ENCODE peak calls at places on chromosomes 16 and 17, in nine cellular contexts. One of them, this sample, is unnamed.

GRCh38 chr17:32503251-32504165 is 16.7 kb downstream of the CDK5R1 start:
- DNase-seq in tibial artery: no peak
- DNase-seq in GM10248: peak
- DNase-seq in AG04450: no peak
- DNase-seq in psoas muscle: no peak
- DNase-seq in CD4-positive, alpha-beta T cell: peak
- DNase-seq in cardiac muscle cell: no peak
- DNase-seq in activated CD8-positive, alpha-beta T cell treated with anti-CD3 and anti-CD28 coated beads for 36 hours: peak
- DNase-seq in mammary epithelial cell: peak
- DNase-seq in this sample: no peak

GRCh38 chr17:74521701-74522201 is 9.5 kb downstream of the CD300LB start:
- DNase-seq in cardiac muscle cell: no peak
- DNase-seq in mammary epithelial cell: no peak
- DNase-seq in activated CD8-positive, alpha-beta T cell treated with anti-CD3 and anti-CD28 coated beads for 36 hours: peak
- DNase-seq in AG04450: no peak
- DNase-seq in CD4-positive, alpha-beta T cell: no peak
- DNase-seq in GM10248: peak
- DNase-seq in tibial artery: peak
- DNase-seq in psoas muscle: no peak
- DNase-seq in this sample: peak

GRCh38 chr16:66146689-66147330 is 219.7 kb upstream of the CDH5 start:
- DNase-seq in tibial artery: peak
- DNase-seq in mammary epithelial cell: no peak
- DNase-seq in activated CD8-positive, alpha-beta T cell treated with anti-CD3 and anti-CD28 coated beads for 36 hours: no peak
- DNase-seq in CD4-positive, alpha-beta T cell: no peak
- DNase-seq in AG04450: no peak
- DNase-seq in GM10248: no peak
- DNase-seq in cardiac muscle cell: no peak
- DNase-seq in psoas muscle: no peak
- DNase-seq in this sample: no peak

GRCh38 chr16:85750827-85751641 is at the start of gene C16orf74:
- DNase-seq in GM10248: peak
- DNase-seq in cardiac muscle cell: peak
- DNase-seq in CD4-positive, alpha-beta T cell: no peak
- DNase-seq in mammary epithelial cell: peak
- DNase-seq in activated CD8-positive, alpha-beta T cell treated with anti-CD3 and anti-CD28 coated beads for 36 hours: no peak
- DNase-seq in AG04450: no peak
- DNase-seq in psoas muscle: no peak
- DNase-seq in tibial artery: no peak
- DNase-seq in this sample: peak

GRCh38 chr16:53523126-53523804 is 20.3 kb upstream of the AKTIP start:
- DNase-seq in mammary epithelial cell: no peak
- DNase-seq in tibial artery: no peak
- DNase-seq in cardiac muscle cell: no peak
- DNase-seq in activated CD8-positive, alpha-beta T cell treated with anti-CD3 and anti-CD28 coated beads for 36 hours: no peak
- DNase-seq in AG04450: no peak
- DNase-seq in GM10248: no peak
- DNase-seq in CD4-positive, alpha-beta T cell: no peak
- DNase-seq in psoas muscle: no peak
- DNase-seq in this sample: no peak

GRCh38 chr16:12323007-12323699 is 346.6 kb downstream of the SNX29 start:
- DNase-seq in GM10248: no peak
- DNase-seq in tibial artery: no peak
- DNase-seq in CD4-positive, alpha-beta T cell: peak
- DNase-seq in psoas muscle: no peak
- DNase-seq in AG04450: no peak
- DNase-seq in activated CD8-positive, alpha-beta T cell treated with anti-CD3 and anti-CD28 coated beads for 36 hours: peak
- DNase-seq in mammary epithelial cell: no peak
- DNase-seq in cardiac muscle cell: no peak
- DNase-seq in this sample: peak

GRCh38 chr17:27283057-27283456 is 10.9 kb upstream of the WSB1 start:
- DNase-seq in AG04450: no peak
- DNase-seq in GM10248: no peak
- DNase-seq in activated CD8-positive, alpha-beta T cell treated with anti-CD3 and anti-CD28 coated beads for 36 hours: no peak
- DNase-seq in psoas muscle: no peak
- DNase-seq in tibial artery: no peak
- DNase-seq in CD4-positive, alpha-beta T cell: no peak
- DNase-seq in cardiac muscle cell: no peak
- DNase-seq in mammary epithelial cell: no peak
- DNase-seq in this sample: no peak

GRCh38 chr17:51850206-51850605 is 308.3 kb downstream of the CA10 start:
- DNase-seq in cardiac muscle cell: no peak
- DNase-seq in CD4-positive, alpha-beta T cell: no peak
- DNase-seq in tibial artery: no peak
- DNase-seq in AG04450: no peak
- DNase-seq in GM10248: no peak
- DNase-seq in mammary epithelial cell: no peak
- DNase-seq in psoas muscle: no peak
- DNase-seq in activated CD8-positive, alpha-beta T cell treated with anti-CD3 and anti-CD28 coated beads for 36 hours: no peak
- DNase-seq in this sample: no peak

GRCh38 chr17:79861371-79862216 is 22.4 kb upstream of the CBX4 start:
- DNase-seq in tibial artery: no peak
- DNase-seq in CD4-positive, alpha-beta T cell: no peak
- DNase-seq in cardiac muscle cell: no peak
- DNase-seq in activated CD8-positive, alpha-beta T cell treated with anti-CD3 and anti-CD28 coated beads for 36 hours: no peak
- DNase-seq in GM10248: no peak
- DNase-seq in psoas muscle: no peak
- DNase-seq in AG04450: no peak
- DNase-seq in mammary epithelial cell: no peak
- DNase-seq in this sample: no peak

GRCh38 chr16:89420204-89420603 is 70.2 kb downstream of the ANKRD11 start:
- DNase-seq in mammary epithelial cell: no peak
- DNase-seq in AG04450: no peak
- DNase-seq in CD4-positive, alpha-beta T cell: no peak
- DNase-seq in tibial artery: no peak
- DNase-seq in GM10248: no peak
- DNase-seq in psoas muscle: no peak
- DNase-seq in activated CD8-positive, alpha-beta T cell treated with anti-CD3 and anti-CD28 coated beads for 36 hours: no peak
- DNase-seq in cardiac muscle cell: no peak
- DNase-seq in this sample: no peak
- TF ChIP-seq CTCF in mammary epithelial cell: no peak
- TF ChIP-seq CTCF in AG04450: no peak
- TF ChIP-seq CTCF in CD4-positive, alpha-beta T cell: no peak
- TF ChIP-seq CTCF in tibial artery: no peak
- TF ChIP-seq CTCF in GM10248: no peak
- TF ChIP-seq CTCF in psoas muscle: no peak
- TF ChIP-seq CTCF in activated CD8-positive, alpha-beta T cell treated with anti-CD3 and anti-CD28 coated beads for 36 hours: no peak
- TF ChIP-seq CTCF in cardiac muscle cell: no peak
- TF ChIP-seq CTCF in this sample: no peak

DNA sequence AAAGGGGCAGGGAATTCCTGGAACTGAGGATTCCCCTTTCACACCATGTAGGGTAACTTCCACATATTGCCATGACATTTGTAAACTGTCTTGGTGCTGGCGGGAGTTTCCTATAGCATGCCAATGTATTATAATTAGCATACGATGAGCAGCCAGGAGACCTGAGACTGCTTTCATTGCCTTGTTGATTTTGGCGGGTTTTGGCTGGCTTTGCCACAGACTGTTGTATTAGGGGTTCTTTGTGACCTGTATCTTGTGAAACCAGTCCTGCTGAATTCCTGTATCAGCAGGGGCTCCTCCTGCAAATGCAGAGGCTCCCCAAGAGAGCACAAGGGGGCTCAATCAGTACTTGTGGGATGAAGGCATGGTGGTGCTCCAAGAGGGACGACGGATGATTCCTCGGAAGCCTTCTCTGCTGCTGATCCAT is 104.4 kb upstream of the CACNG5 start:
- DNase-seq in cardiac muscle cell: no peak
- DNase-seq in AG04450: no peak
- DNase-seq in mammary epithelial cell: no peak
- DNase-seq in activated CD8-positive, alpha-beta T cell treated with anti-CD3 and anti-CD28 coated beads for 36 hours: no peak
- DNase-seq in psoas muscle: no peak
- DNase-seq in tibial artery: no peak
- DNase-seq in GM10248: no peak
- DNase-seq in CD4-positive, alpha-beta T cell: no peak
- DNase-seq in this sample: no peak
- TF ChIP-seq CTCF in cardiac muscle cell: no peak
- TF ChIP-seq CTCF in AG04450: no peak
- TF ChIP-seq CTCF in mammary epithelial cell: no peak
- TF ChIP-seq CTCF in activated CD8-positive, alpha-beta T cell treated with anti-CD3 and anti-CD28 coated beads for 36 hours: no peak
- TF ChIP-seq CTCF in psoas muscle: no peak
- TF ChIP-seq CTCF in tibial artery: no peak
- TF ChIP-seq CTCF in GM10248: no peak
- TF ChIP-seq CTCF in CD4-positive, alpha-beta T cell: no peak
- TF ChIP-seq CTCF in this sample: no peak

GRCh38 chr16:720507-720989 is 398 bp upstream of the ANTKMT start:
- DNase-seq in tibial artery: no peak
- DNase-seq in activated CD8-positive, alpha-beta T cell treated with anti-CD3 and anti-CD28 coated beads for 36 hours: peak
- DNase-seq in AG04450: no peak
- DNase-seq in GM10248: peak
- DNase-seq in mammary epithelial cell: no peak
- DNase-seq in CD4-positive, alpha-beta T cell: no peak
- DNase-seq in cardiac muscle cell: peak
- DNase-seq in psoas muscle: no peak
- DNase-seq in this sample: no peak

GRCh38 chr16:720990-721764 is at the start of gene ANTKMT:
- DNase-seq in cardiac muscle cell: peak
- DNase-seq in CD4-positive, alpha-beta T cell: peak
- DNase-seq in mammary epithelial cell: peak
- DNase-seq in GM10248: peak
- DNase-seq in tibial artery: peak
- DNase-seq in psoas muscle: peak
- DNase-seq in AG04450: no peak
- DNase-seq in activated CD8-positive, alpha-beta T cell treated with anti-CD3 and anti-CD28 coated beads for 36 hours: peak
- DNase-seq in this sample: peak

GRCh38 chr16:718922-719321 is 2.0 kb upstream of the ANTKMT start:
- DNase-seq in AG04450: no peak
- DNase-seq in tibial artery: no peak
- DNase-seq in activated CD8-positive, alpha-beta T cell treated with anti-CD3 and anti-CD28 coated beads for 36 hours: no peak
- DNase-seq in cardiac muscle cell: no peak
- DNase-seq in psoas muscle: no peak
- DNase-seq in CD4-positive, alpha-beta T cell: no peak
- DNase-seq in GM10248: no peak
- DNase-seq in mammary epithelial cell: no peak
- DNase-seq in this sample: no peak

GRCh38 chr16:718389-718788 is 2.6 kb upstream of the ANTKMT start:
- DNase-seq in AG04450: no peak
- DNase-seq in GM10248: no peak
- DNase-seq in mammary epithelial cell: no peak
- DNase-seq in tibial artery: no peak
- DNase-seq in activated CD8-positive, alpha-beta T cell treated with anti-CD3 and anti-CD28 coated beads for 36 hours: no peak
- DNase-seq in psoas muscle: no peak
- DNase-seq in CD4-positive, alpha-beta T cell: no peak
- DNase-seq in cardiac muscle cell: no peak
- DNase-seq in this sample: no peak

GRCh38 chr16:719815-720506 is 985 bp upstream of the ANTKMT start:
- DNase-seq in psoas muscle: no peak
- DNase-seq in cardiac muscle cell: no peak
- DNase-seq in activated CD8-positive, alpha-beta T cell treated with anti-CD3 and anti-CD28 coated beads for 36 hours: peak
- DNase-seq in CD4-positive, alpha-beta T cell: no peak
- DNase-seq in mammary epithelial cell: no peak
- DNase-seq in AG04450: no peak
- DNase-seq in tibial artery: no peak
- DNase-seq in GM10248: no peak
- DNase-seq in this sample: no peak
- TF ChIP-seq CTCF in psoas muscle: no peak
- TF ChIP-seq CTCF in cardiac muscle cell: peak
- TF ChIP-seq CTCF in activated CD8-positive, alpha-beta T cell treated with anti-CD3 and anti-CD28 coated beads for 36 hours: no peak
- TF ChIP-seq CTCF in CD4-positive, alpha-beta T cell: no peak
- TF ChIP-seq CTCF in mammary epithelial cell: peak
- TF ChIP-seq CTCF in AG04450: peak
- TF ChIP-seq CTCF in tibial artery: no peak
- TF ChIP-seq CTCF in GM10248: peak
- TF ChIP-seq CTCF in this sample: no peak

GRCh38 chr17:42132941-42133340 is 10.3 kb downstream of the HSPB9 start:
- DNase-seq in cardiac muscle cell: no peak
- DNase-seq in AG04450: no peak
- DNase-seq in psoas muscle: no peak
- DNase-seq in GM10248: no peak
- DNase-seq in tibial artery: peak
- DNase-seq in activated CD8-positive, alpha-beta T cell treated with anti-CD3 and anti-CD28 coated beads for 36 hours: peak
- DNase-seq in mammary epithelial cell: peak
- DNase-seq in CD4-positive, alpha-beta T cell: no peak
- DNase-seq in this sample: no peak
- TF ChIP-seq CTCF in cardiac muscle cell: no peak
- TF ChIP-seq CTCF in AG04450: no peak
- TF ChIP-seq CTCF in psoas muscle: no peak
- TF ChIP-seq CTCF in GM10248: no peak
- TF ChIP-seq CTCF in tibial artery: no peak
- TF ChIP-seq CTCF in activated CD8-positive, alpha-beta T cell treated with anti-CD3 and anti-CD28 coated beads for 36 hours: no peak
- TF ChIP-seq CTCF in mammary epithelial cell: no peak
- TF ChIP-seq CTCF in CD4-positive, alpha-beta T cell: no peak
- TF ChIP-seq CTCF in this sample: no peak

This sample was measured in activated B cell treated with CpG ODN at 0.5 μM for 24 hours.